ENCODE peak calls at places on chromosomes 4 and X, in seven cellular contexts. One of them, this sample, is unnamed.

GRCh38 chrX:104419211-104419610 is 146.8 kb upstream of the IL1RAPL2 start:
- DNase-seq in MM.1S: no peak
- DNase-seq in neural progenitor cell: no peak
- DNase-seq in GM23248: peak; percentile 3
- DNase-seq in SK-N-SH: no peak
- DNase-seq in GM23338: no peak
- DNase-seq in PC-3: peak; percentile 93
- DNase-seq in this sample: no peak

GRCh38 chr4:65670331-65671031 is at the start of gene EPHA5:
- DNase-seq in MM.1S: peak; percentile 25
- DNase-seq in neural progenitor cell: peak; percentile 89
- DNase-seq in GM23248: peak; percentile 68
- DNase-seq in SK-N-SH: peak; percentile 69
- DNase-seq in GM23338: peak; percentile 91
- DNase-seq in PC-3: peak; percentile 78
- DNase-seq in this sample: no peak

GRCh38 chr4:104465201-104465600 is 29.5 kb downstream of the CXXC4 start:
- DNase-seq in MM.1S: no peak
- DNase-seq in neural progenitor cell: no peak
- DNase-seq in GM23248: no peak
- DNase-seq in SK-N-SH: no peak
- DNase-seq in GM23338: no peak
- DNase-seq in PC-3: no peak
- DNase-seq in this sample: no peak

GRCh38 chrX:65837875-65838549 is 170.6 kb downstream of the MSN start:
- DNase-seq in MM.1S: no peak
- DNase-seq in neural progenitor cell: no peak
- DNase-seq in GM23248: no peak
- DNase-seq in SK-N-SH: no peak
- DNase-seq in GM23338: no peak
- DNase-seq in PC-3: no peak
- DNase-seq in this sample: no peak

GRCh38 chrX:39956803-39957394 is 140.9 kb downstream of the BCOR start:
- DNase-seq in MM.1S: no peak
- DNase-seq in neural progenitor cell: no peak
- DNase-seq in GM23248: no peak
- DNase-seq in SK-N-SH: no peak
- DNase-seq in GM23338: no peak
- DNase-seq in PC-3: no peak
- DNase-seq in this sample: no peak

GRCh38 chr4:41638203-41638602 is 100.2 kb downstream of the LIMCH1 start:
- DNase-seq in MM.1S: no peak
- DNase-seq in neural progenitor cell: no peak
- DNase-seq in GM23248: no peak
- DNase-seq in SK-N-SH: peak; percentile 62
- DNase-seq in GM23338: no peak
- DNase-seq in PC-3: no peak
- DNase-seq in this sample: no peak

GRCh38 chr4:147528054-147528453 is 47.2 kb downstream of the EDNRA start:
- DNase-seq in MM.1S: no peak
- DNase-seq in neural progenitor cell: no peak
- DNase-seq in GM23248: no peak
- DNase-seq in SK-N-SH: no peak
- DNase-seq in GM23338: no peak
- DNase-seq in PC-3: no peak
- DNase-seq in this sample: no peak

GRCh38 chr4:121943941-121944340 is 7.9 kb downstream of the TRPC3 start:
- DNase-seq in MM.1S: no peak
- DNase-seq in neural progenitor cell: peak; percentile 53
- DNase-seq in GM23248: no peak
- DNase-seq in SK-N-SH: peak; percentile 48
- DNase-seq in GM23338: peak; percentile 86
- DNase-seq in PC-3: no peak
- DNase-seq in this sample: peak; percentile 32

GRCh38 chr4:173696011-173696410 is 166.0 kb upstream of the HAND2 start:
- DNase-seq in MM.1S: no peak
- DNase-seq in neural progenitor cell: no peak
- DNase-seq in GM23248: no peak
- DNase-seq in SK-N-SH: no peak
- DNase-seq in GM23338: no peak
- DNase-seq in PC-3: no peak
- DNase-seq in this sample: no peak

GRCh38 chrX:77945910-77946309 is 23.5 kb downstream of the PGAM4 start:
- DNase-seq in MM.1S: no peak
- DNase-seq in neural progenitor cell: no peak
- DNase-seq in GM23248: no peak
- DNase-seq in SK-N-SH: no peak
- DNase-seq in GM23338: no peak
- DNase-seq in PC-3: no peak
- DNase-seq in this sample: no peak

GRCh38 chr4:93731448-93731847 is 97.1 kb upstream of the ATOH1 start:
- DNase-seq in MM.1S: no peak
- DNase-seq in neural progenitor cell: no peak
- DNase-seq in GM23248: peak; percentile 35
- DNase-seq in SK-N-SH: peak; percentile 7
- DNase-seq in GM23338: peak; percentile 19
- DNase-seq in PC-3: peak; percentile 35
- DNase-seq in this sample: no peak

GRCh38 chr4:158211288-158211687 is 1.0 kb downstream of the TMEM144 start:
- DNase-seq in MM.1S: no peak
- DNase-seq in neural progenitor cell: no peak
- DNase-seq in GM23248: no peak
- DNase-seq in SK-N-SH: no peak
- DNase-seq in GM23338: no peak
- DNase-seq in PC-3: no peak
- DNase-seq in this sample: no peak

GRCh38 chrX:43315622-43316021 is 340.5 kb upstream of the MAOA start:
- DNase-seq in MM.1S: no peak
- DNase-seq in neural progenitor cell: no peak
- DNase-seq in GM23248: no peak
- DNase-seq in SK-N-SH: no peak
- DNase-seq in GM23338: no peak
- DNase-seq in PC-3: no peak
- DNase-seq in this sample: no peak

GRCh38 chrX:118530537-118530936 is 34.9 kb downstream of the DOCK11 start:
- DNase-seq in MM.1S: no peak
- DNase-seq in neural progenitor cell: no peak
- DNase-seq in GM23248: peak; percentile 58
- DNase-seq in SK-N-SH: no peak
- DNase-seq in GM23338: no peak
- DNase-seq in PC-3: no peak
- DNase-seq in this sample: no peak

GRCh38 chr4:183841001-183841400 is 64.1 kb upstream of the STOX2 start:
- DNase-seq in MM.1S: no peak
- DNase-seq in neural progenitor cell: no peak
- DNase-seq in GM23248: no peak
- DNase-seq in SK-N-SH: no peak
- DNase-seq in GM23338: no peak
- DNase-seq in PC-3: no peak
- DNase-seq in this sample: no peak

GRCh38 chr4:25160714-25161598 is 707 bp upstream of the SEPSECS start:
- DNase-seq in MM.1S: no peak
- DNase-seq in neural progenitor cell: no peak
- DNase-seq in GM23248: peak; percentile 66
- DNase-seq in SK-N-SH: peak; percentile 25
- DNase-seq in GM23338: no peak
- DNase-seq in PC-3: peak; percentile 62
- DNase-seq in this sample: peak; percentile 19

GRCh38 chr4:113835005-113835404 is 73.5 kb upstream of the CAMK2D start:
- DNase-seq in MM.1S: no peak
- DNase-seq in neural progenitor cell: no peak
- DNase-seq in GM23248: peak; percentile 81
- DNase-seq in SK-N-SH: no peak
- DNase-seq in GM23338: no peak
- DNase-seq in PC-3: peak; percentile 43
- DNase-seq in this sample: no peak

GRCh38 chr4:8647626-8648025 is 55.1 kb downstream of the CPZ start:
- DNase-seq in MM.1S: no peak
- DNase-seq in neural progenitor cell: no peak
- DNase-seq in GM23248: no peak
- DNase-seq in SK-N-SH: no peak
- DNase-seq in GM23338: no peak
- DNase-seq in PC-3: peak; percentile 2
- DNase-seq in this sample: no peak

GRCh38 chrX:119870626-119871131 is 854 bp downstream of the RNF113A start:
- DNase-seq in MM.1S: no peak
- DNase-seq in neural progenitor cell: peak; percentile 37
- DNase-seq in GM23248: peak; percentile 56
- DNase-seq in SK-N-SH: peak; percentile 26
- DNase-seq in GM23338: peak; percentile 27
- DNase-seq in PC-3: peak; percentile 33
- DNase-seq in this sample: peak; percentile 55

GRCh38 chrX:72100824-72101351 is 30.8 kb downstream of the RTL5 start:
- DNase-seq in MM.1S: peak; percentile 58
- DNase-seq in neural progenitor cell: no peak
- DNase-seq in GM23248: peak; percentile 12
- DNase-seq in SK-N-SH: no peak
- DNase-seq in GM23338: no peak
- DNase-seq in PC-3: no peak
- DNase-seq in this sample: no peak

GRCh38 chrX:38717871-38718270 is 83.4 kb upstream of the MID1IP1 start:
- DNase-seq in MM.1S: peak; percentile 21
- DNase-seq in neural progenitor cell: peak; percentile 43
- DNase-seq in GM23248: peak; percentile 37
- DNase-seq in SK-N-SH: peak; percentile 32
- DNase-seq in GM23338: peak; percentile 56
- DNase-seq in PC-3: peak; percentile 46
- DNase-seq in this sample: peak; percentile 26

GRCh38 chrX:104195489-104196084 is 29.3 kb downstream of the FAM199X start:
- DNase-seq in MM.1S: peak; percentile 54
- DNase-seq in neural progenitor cell: peak; percentile 36
- DNase-seq in GM23248: peak; percentile 42
- DNase-seq in SK-N-SH: peak; percentile 33
- DNase-seq in GM23338: peak; percentile 44
- DNase-seq in PC-3: peak; percentile 70
- DNase-seq in this sample: peak; percentile 35

GRCh38 chrX:22135994-22136684 is 104.0 kb downstream of the PHEX start:
- DNase-seq in MM.1S: peak; percentile 63
- DNase-seq in neural progenitor cell: peak; percentile 67
- DNase-seq in GM23248: peak; percentile 84
- DNase-seq in SK-N-SH: peak; percentile 30
- DNase-seq in GM23338: peak; percentile 60
- DNase-seq in PC-3: peak; percentile 83
- DNase-seq in this sample: peak; percentile 40

GRCh38 chr4:15327311-15328298 is 100.2 kb upstream of the C1QTNF7 start:
- DNase-seq in MM.1S: no peak
- DNase-seq in neural progenitor cell: no peak
- DNase-seq in GM23248: peak; percentile 89
- DNase-seq in SK-N-SH: no peak
- DNase-seq in GM23338: no peak
- DNase-seq in PC-3: no peak
- DNase-seq in this sample: no peak

GRCh38 chr4:156685308-156685707 is 286.3 kb downstream of the PDGFC start:
- DNase-seq in MM.1S: no peak
- DNase-seq in neural progenitor cell: no peak
- DNase-seq in GM23248: peak; percentile 41
- DNase-seq in SK-N-SH: no peak
- DNase-seq in GM23338: no peak
- DNase-seq in PC-3: peak; percentile 58
- DNase-seq in this sample: no peak

GRCh38 chr4:16077786-16078185 is 6.0 kb downstream of the PROM1 start:
- DNase-seq in MM.1S: no peak
- DNase-seq in neural progenitor cell: no peak
- DNase-seq in GM23248: no peak
- DNase-seq in SK-N-SH: no peak
- DNase-seq in GM23338: no peak
- DNase-seq in PC-3: no peak
- DNase-seq in this sample: no peak

GRCh38 chr4:63937961-63938360 is 471.3 kb downstream of the TECRL start:
- DNase-seq in MM.1S: no peak
- DNase-seq in neural progenitor cell: no peak
- DNase-seq in GM23248: no peak
- DNase-seq in SK-N-SH: no peak
- DNase-seq in GM23338: no peak
- DNase-seq in PC-3: peak; percentile 68
- DNase-seq in this sample: no peak

GRCh38 chr4:68175562-68176155 is 46.0 kb upstream of the TMPRSS11F start:
- DNase-seq in MM.1S: peak; percentile 74
- DNase-seq in neural progenitor cell: peak; percentile 70
- DNase-seq in GM23248: peak; percentile 71
- DNase-seq in SK-N-SH: peak; percentile 49
- DNase-seq in GM23338: peak; percentile 87
- DNase-seq in PC-3: peak; percentile 86
- DNase-seq in this sample: peak; percentile 64
- TF ChIP-seq EZH2phosphoT487 in MM.1S: no peak
- TF ChIP-seq EZH2phosphoT487 in neural progenitor cell: no peak
- TF ChIP-seq EZH2phosphoT487 in GM23248: no peak
- TF ChIP-seq EZH2phosphoT487 in SK-N-SH: no peak
- TF ChIP-seq EZH2phosphoT487 in GM23338: no peak
- TF ChIP-seq EZH2phosphoT487 in PC-3: no peak
- TF ChIP-seq EZH2phosphoT487 in this sample: no peak

GRCh38 chr4:1310031-1310795 is 20.5 kb downstream of the MAEA start:
- DNase-seq in MM.1S: no peak
- DNase-seq in neural progenitor cell: no peak
- DNase-seq in GM23248: no peak
- DNase-seq in SK-N-SH: no peak
- DNase-seq in GM23338: no peak
- DNase-seq in PC-3: no peak
- DNase-seq in this sample: no peak
- TF ChIP-seq EZH2phosphoT487 in MM.1S: no peak
- TF ChIP-seq EZH2phosphoT487 in neural progenitor cell: no peak
- TF ChIP-seq EZH2phosphoT487 in GM23248: no peak
- TF ChIP-seq EZH2phosphoT487 in SK-N-SH: no peak
- TF ChIP-seq EZH2phosphoT487 in GM23338: no peak
- TF ChIP-seq EZH2phosphoT487 in PC-3: no peak
- TF ChIP-seq EZH2phosphoT487 in this sample: no peak

GRCh38 chrX:46444011-46444410 is 101.2 kb downstream of the ZNF674 start:
- DNase-seq in MM.1S: no peak
- DNase-seq in neural progenitor cell: no peak
- DNase-seq in GM23248: peak; percentile 86
- DNase-seq in SK-N-SH: no peak
- DNase-seq in GM23338: no peak
- DNase-seq in PC-3: peak; percentile 85
- DNase-seq in this sample: no peak
- TF ChIP-seq EZH2phosphoT487 in MM.1S: no peak
- TF ChIP-seq EZH2phosphoT487 in neural progenitor cell: no peak
- TF ChIP-seq EZH2phosphoT487 in GM23248: no peak
- TF ChIP-seq EZH2phosphoT487 in SK-N-SH: no peak
- TF ChIP-seq EZH2phosphoT487 in GM23338: no peak
- TF ChIP-seq EZH2phosphoT487 in PC-3: no peak
- TF ChIP-seq EZH2phosphoT487 in this sample: no peak

GRCh38 chr4:70564033-70564432 is 28.0 kb upstream of the AMBN start:
- DNase-seq in MM.1S: no peak
- DNase-seq in neural progenitor cell: no peak
- DNase-seq in GM23248: no peak
- DNase-seq in SK-N-SH: no peak
- DNase-seq in GM23338: no peak
- DNase-seq in PC-3: no peak
- DNase-seq in this sample: no peak

GRCh38 chr4:70559924-70560323 is 32.1 kb upstream of the AMBN start:
- DNase-seq in MM.1S: no peak
- DNase-seq in neural progenitor cell: no peak
- DNase-seq in GM23248: no peak
- DNase-seq in SK-N-SH: no peak
- DNase-seq in GM23338: no peak
- DNase-seq in PC-3: no peak
- DNase-seq in this sample: no peak

GRCh38 chr4:70556856-70557255 is 35.2 kb upstream of the AMBN start:
- DNase-seq in MM.1S: no peak
- DNase-seq in neural progenitor cell: no peak
- DNase-seq in GM23248: peak; percentile 5
- DNase-seq in SK-N-SH: no peak
- DNase-seq in GM23338: no peak
- DNase-seq in PC-3: no peak
- DNase-seq in this sample: no peak

GRCh38 chr4:70559216-70559830 is 32.7 kb upstream of the AMBN start:
- DNase-seq in MM.1S: peak; percentile 63
- DNase-seq in neural progenitor cell: peak; percentile 64
- DNase-seq in GM23248: peak; percentile 60
- DNase-seq in SK-N-SH: peak; percentile 37
- DNase-seq in GM23338: peak; percentile 74
- DNase-seq in PC-3: peak; percentile 79
- DNase-seq in this sample: peak; percentile 55
- TF ChIP-seq EZH2phosphoT487 in MM.1S: no peak
- TF ChIP-seq EZH2phosphoT487 in neural progenitor cell: no peak
- TF ChIP-seq EZH2phosphoT487 in GM23248: no peak
- TF ChIP-seq EZH2phosphoT487 in SK-N-SH: no peak
- TF ChIP-seq EZH2phosphoT487 in GM23338: no peak
- TF ChIP-seq EZH2phosphoT487 in PC-3: no peak
- TF ChIP-seq EZH2phosphoT487 in this sample: no peak